ENCODE peak calls at places on chromosomes 6 and 20, in four cellular contexts. U, W, P and H are unnamed samples.

GRCh38 chr6:135402311-135402710 is 95.2 kb downstream of the AHI1 start:
- DNase-seq in U (no peak), W (no peak), P (no peak), H (no peak)

GRCh38 chr6:131755597-131755996 is 44.8 kb upstream of the CTAGE9 start:
- DNase-seq in U (no peak), W (no peak), P (peak), H (no peak)

GRCh38 chr6:103908898-103909297 is 950.8 kb downstream of the HACE1 start:
- DNase-seq in U (no peak), W (no peak), P (no peak), H (no peak)

GRCh38 chr6:156827382-156827781 is 50.2 kb downstream of the ARID1B start:
- DNase-seq in U (peak), W (no peak), P (no peak), H (no peak)

GRCh38 chr6:78861509-78861908 is 5.8 kb upstream of the IRAK1BP1 start:
- DNase-seq in U (peak), W (no peak), P (no peak), H (peak)

GRCh38 chr6:33627876-33628275 is 6.8 kb downstream of the ITPR3 start:
- DNase-seq in U (no peak), W (no peak), P (no peak), H (no peak)

GRCh38 chr6:4319992-4320683 is 184.8 kb upstream of the ECI2 start:
- DNase-seq in U (peak), W (no peak), P (peak), H (peak)

GRCh38 chr20:23142162-23143050 is 56.3 kb upstream of the CD93 start:
- DNase-seq in U (no peak), W (no peak), P (no peak), H (no peak)

GRCh38 chr20:45038747-45039469 is 62.0 kb downstream of the KCNS1 start:
- DNase-seq in U (no peak), W (no peak), P (no peak), H (no peak)

GRCh38 chr6:126804255-126805064 is 314.0 kb upstream of the RSPO3 start:
- DNase-seq in U (peak), W (peak), P (peak), H (peak)

GRCh38 chr6:42338573-42339218 is 113.0 kb downstream of the TRERF1 start:
- DNase-seq in U (peak), W (no peak), P (peak), H (no peak)

GRCh38 chr6:77334093-77334492 is 129.2 kb downstream of the HTR1B start:
- DNase-seq in U (no peak), W (no peak), P (no peak), H (no peak)

GRCh38 chr6:40511884-40512283 is 75.3 kb downstream of the LRFN2 start:
- DNase-seq in U (no peak), W (no peak), P (no peak), H (no peak)

GRCh38 chr6:28914941-28915340 is 8.8 kb downstream of the TRIM27 start:
- DNase-seq in U (peak), W (no peak), P (no peak), H (no peak)

GRCh38 chr6:169638915-169639314 is 62.9 kb downstream of the WDR27 start:
- DNase-seq in U (no peak), W (no peak), P (no peak), H (no peak)

GRCh38 chr20:52972190-52972937 is at the start of gene TSHZ2:
- DNase-seq in U (peak), W (no peak), P (peak), H (no peak)

GRCh38 chr6:35391240-35391968 is 49.0 kb downstream of the PPARD start:
- DNase-seq in U (peak), W (no peak), P (peak), H (no peak)
- TF ChIP-seq CTCF in U (no peak), W (no peak), P (peak), H (no peak)

GRCh38 chr6:21371676-21372161 is 221.8 kb upstream of the SOX4 start:
- DNase-seq in U (peak), W (no peak), P (no peak), H (no peak)
- H3K4me3 ChIP-seq in U (no peak), W (no peak), P (no peak), H (no peak)

DNA sequence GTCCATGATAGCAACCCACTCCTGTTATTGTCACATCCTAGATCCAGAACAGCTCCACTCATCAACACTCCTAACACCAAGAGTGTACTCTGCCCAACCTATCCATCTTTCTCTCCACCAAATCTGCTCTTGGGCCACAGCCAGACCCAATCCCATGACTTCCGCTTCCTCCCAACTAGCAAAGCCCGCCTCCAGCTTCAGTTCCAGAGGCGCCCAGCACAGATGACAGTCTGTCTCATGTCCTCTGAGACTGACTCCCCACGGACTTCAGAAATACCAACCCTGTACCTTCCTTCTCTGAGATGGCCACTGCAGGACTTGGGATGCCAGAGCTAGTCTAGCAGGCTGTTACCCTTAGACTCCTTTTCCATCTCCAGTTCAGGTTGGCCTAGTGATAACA is 48.6 kb downstream of the DTNBP1 start:
- DNase-seq in U (no peak), W (no peak), P (no peak), H (no peak)
- TF ChIP-seq CTCF in U (no peak), W (no peak), P (no peak), H (no peak)

GRCh38 chr6:91094341-91094740 is 507.5 kb upstream of the MAP3K7 start:
- DNase-seq in U (no peak), W (no peak), P (no peak), H (no peak)

GRCh38 chr6:91094806-91095475 is 508.1 kb upstream of the MAP3K7 start:
- DNase-seq in U (no peak), W (no peak), P (no peak), H (no peak)

GRCh38 chr6:91097316-91097878 is 510.5 kb upstream of the MAP3K7 start:
- DNase-seq in U (peak), W (no peak), P (no peak), H (no peak)

GRCh38 chr6:91099501-91099900 is 512.6 kb upstream of the MAP3K7 start:
- DNase-seq in U (no peak), W (no peak), P (no peak), H (no peak)

DNA sequence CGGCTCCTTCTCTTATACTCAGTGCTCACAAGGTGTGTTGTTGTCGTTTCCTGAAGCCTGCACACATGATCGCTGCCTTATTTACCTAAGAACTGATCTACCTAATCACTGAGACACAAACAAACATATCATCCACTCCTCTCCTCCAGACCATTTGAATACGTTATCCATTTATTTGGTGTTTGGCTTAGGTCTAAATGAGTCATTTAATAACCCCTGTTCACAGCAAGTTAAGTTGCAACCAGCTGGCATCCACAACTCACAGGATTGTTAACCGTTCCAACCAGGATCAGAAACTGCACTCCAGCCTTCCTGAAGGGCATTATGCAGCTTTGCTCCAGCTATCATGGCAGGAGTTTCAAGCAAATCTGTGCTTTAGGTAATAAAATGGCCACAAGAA is 511.1 kb upstream of the MAP3K7 start:
- DNase-seq in U (no peak), W (no peak), P (no peak), H (no peak)
- H3K4me3 ChIP-seq in U (no peak), W (no peak), P (no peak), H (no peak)

DNA sequence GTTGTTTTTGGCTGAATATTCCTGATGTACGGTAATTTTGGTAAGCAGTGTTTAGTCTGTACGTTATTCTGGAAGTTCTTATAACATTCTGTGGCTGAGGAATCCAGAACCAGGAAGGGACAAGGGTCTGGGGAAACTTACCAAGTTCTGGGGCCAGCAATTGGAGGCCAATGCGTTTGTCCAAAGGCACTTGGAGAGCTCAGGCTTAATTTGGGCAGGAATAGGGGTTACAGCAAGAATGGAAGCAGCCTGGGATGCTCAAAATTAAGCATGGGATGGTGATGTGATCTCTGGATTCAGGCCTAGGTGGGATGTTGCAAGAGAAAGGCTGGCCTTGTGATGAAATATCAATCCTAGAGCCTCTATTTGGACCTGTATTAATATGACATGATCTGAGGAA is 235.2 kb upstream of the NOX3 start:
- DNase-seq in U (no peak), W (no peak), P (no peak), H (no peak)
- TF ChIP-seq CTCF in U (no peak), W (no peak), P (no peak), H (no peak)

DNA sequence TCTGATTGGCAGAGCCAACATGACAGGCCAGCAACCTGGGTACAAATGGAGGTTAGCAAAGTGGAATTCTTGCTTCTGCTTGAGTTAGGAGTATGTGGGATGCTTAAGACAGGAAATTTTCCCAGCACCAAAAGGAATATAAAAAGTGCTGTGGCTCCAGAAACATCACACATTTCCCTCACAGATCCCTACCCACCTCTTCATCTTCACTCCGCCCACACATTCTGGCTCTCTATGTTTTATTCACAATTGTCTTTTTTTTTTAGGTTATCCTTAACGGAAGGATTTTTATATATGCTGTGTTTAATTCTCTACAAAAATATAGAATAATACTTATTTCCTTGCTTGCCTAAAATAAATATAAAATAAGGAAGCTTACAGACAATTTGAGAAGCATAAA is 563.3 kb upstream of the HS3ST5 start:
- DNase-seq in U (no peak), W (no peak), P (no peak), H (no peak)
- H3K4me3 ChIP-seq in U (no peak), W (no peak), P (no peak), H (no peak)